ENCODE peak calls at places on chromosome X, in ten cellular contexts. S is anterior cingulate cortex, X is MCF 10A, U is M059J, D is posterior vena cava, W is T-cell, H is nucleus accumbens, F is A549, P is HL-60, B is heart right ventricle. A is an unnamed sample.

GRCh38 chrX:2679534-2680485 is 11.3 kb upstream of the CD99 start:
- DNase-seq in S (no peak), X (peak; percentile 62), U (peak; percentile 62), D (peak; percentile 43), W (no peak), H (no peak), F (no peak), P (no peak), B (no peak), A (no peak)

GRCh38 chrX:17046478-17047097 is 100.1 kb downstream of the REPS2 start:
- DNase-seq in S (no peak), X (peak; percentile 80), U (peak; percentile 69), D (no peak), W (peak; percentile 16), H (peak; percentile 49), F (peak; percentile 77), P (peak; percentile 62), B (peak; percentile 53), A (peak; percentile 36)

GRCh38 chrX:84186603-84187358 is 1.2 kb downstream of the RPS6KA6 start:
- DNase-seq in S (no peak), X (no peak), U (no peak), D (no peak), W (no peak), H (no peak), F (peak; percentile 5), P (no peak), B (no peak), A (no peak)

GRCh38 chrX:10166731-10167149 is 10.0 kb downstream of the CLCN4 start:
- DNase-seq in S (peak; percentile 19), X (no peak), U (peak; percentile 24), D (peak; percentile 78), W (no peak), H (peak; percentile 38), F (no peak), P (peak; percentile 49), B (no peak), A (peak; percentile 53)

GRCh38 chrX:13377537-13377936 is 57.7 kb upstream of the ATXN3L start:
- DNase-seq in S (no peak), X (peak; percentile 61), U (peak; percentile 91), D (no peak), W (no peak), H (no peak), F (no peak), P (no peak), B (peak; percentile 41), A (peak; percentile 30)

GRCh38 chrX:30637874-30638793 is 15.1 kb upstream of the GK start:
- DNase-seq in S (no peak), X (no peak), U (no peak), D (no peak), W (no peak), H (no peak), F (no peak), P (peak; percentile 76), B (no peak), A (no peak)

GRCh38 chrX:39975094-39975865 is 122.5 kb downstream of the BCOR start:
- DNase-seq in S (no peak), X (peak; percentile 88), U (peak; percentile 82), D (peak; percentile 55), W (no peak), H (no peak), F (no peak), P (no peak), B (no peak), A (no peak)

GRCh38 chrX:111181883-111182400 is 86.0 kb downstream of the PAK3 start:
- DNase-seq in S (no peak), X (no peak), U (no peak), D (no peak), W (no peak), H (no peak), F (no peak), P (no peak), B (no peak), A (no peak)

GRCh38 chrX:101362116-101362515 is 13.6 kb upstream of the TIMM8A start:
- DNase-seq in S (no peak), X (no peak), U (no peak), D (no peak), W (no peak), H (no peak), F (no peak), P (no peak), B (no peak), A (no peak)

GRCh38 chrX:153871946-153872878 is 13.8 kb downstream of the L1CAM start:
- DNase-seq in S (no peak), X (no peak), U (no peak), D (no peak), W (no peak), H (no peak), F (no peak), P (no peak), B (no peak), A (no peak)

GRCh38 chrX:69024931-69025330 is 140.3 kb downstream of the PJA1 start:
- DNase-seq in S (no peak), X (peak; percentile 82), U (peak; percentile 35), D (peak; percentile 91), W (no peak), H (no peak), F (no peak), P (no peak), B (peak; percentile 65), A (peak; percentile 86)